ENCODE peak calls at places on chromosomes 4 and X, in four cellular contexts. W is suprapubic skin, F is AG04450, D is Panc1. Q is an unnamed sample.

GRCh38 chr4:147916351-147916750 is 184.5 kb downstream of the ARHGAP10 start:
- DNase-seq in D (no peak), F (no peak), W (no peak), Q (no peak)

GRCh38 chrX:103846395-103846794 is 14.3 kb upstream of the RAB9B start:
- DNase-seq in F (no peak), D (no peak), W (no peak), Q (no peak)

GRCh38 chrX:34893741-34894140 is 48.9 kb upstream of the FAM47B start:
- DNase-seq in W (no peak), D (no peak), F (no peak), Q (no peak)

GRCh38 chr4:76447326-76447954 is 12.4 kb downstream of the SHROOM3 start:
- DNase-seq in W (no peak), F (no peak), D (no peak), Q (no peak)

GRCh38 chrX:79325263-79325958 is 41.7 kb downstream of the ITM2A start:
- DNase-seq in D (no peak), F (no peak), W (no peak), Q (no peak)

GRCh38 chr4:74583066-74583700 is 138.2 kb downstream of the AREG start:
- DNase-seq in F (no peak), D (no peak), W (no peak), Q (no peak)

GRCh38 chrX:47637546-47638195 is 7.9 kb upstream of the CFP start:
- DNase-seq in D (no peak), W (no peak), F (no peak), Q (no peak)

GRCh38 chr4:148273501-148273986 is 168.7 kb downstream of the NR3C2 start:
- DNase-seq in D (no peak), W (no peak), F (no peak), Q (no peak)

GRCh38 chr4:108592674-108592986 is 27.7 kb upstream of the RPL34 start:
- DNase-seq in D (no peak), F (no peak), W (no peak), Q (no peak)

GRCh38 chr4:169404959-169405358 is 134.2 kb upstream of the SH3RF1 start:
- DNase-seq in F (no peak), D (no peak), W (no peak), Q (no peak)

GRCh38 chrX:110401142-110401541 is 42.5 kb downstream of the RTL9 start:
- DNase-seq in F (no peak), W (no peak), D (no peak), Q (no peak)

GRCh38 chr4:16573181-16573580 is 325.3 kb downstream of the LDB2 start:
- DNase-seq in F (no peak), D (no peak), W (no peak), Q (no peak)

GRCh38 chr4:1644906-1645657 is 39.0 kb downstream of the FAM53A start:
- DNase-seq in F (no peak), D (no peak), W (no peak), Q (no peak)

GRCh38 chr4:94457692-94458106 is 6.0 kb downstream of the PDLIM5 start:
- DNase-seq in F (no peak), W (no peak), D (no peak), Q (no peak)

GRCh38 chr4:164012396-164013027 is 518.0 kb downstream of the TMA16 start:
- DNase-seq in W (no peak), D (no peak), F (no peak), Q (no peak)

GRCh38 chr4:10050171-10051120 is 29.1 kb upstream of the SLC2A9 start:
- DNase-seq in F (no peak), D (no peak), W (no peak), Q (no peak)

GRCh38 chrX:115023139-115023538 is 5.7 kb upstream of the IL13RA2 start:
- DNase-seq in W (no peak), D (no peak), F (peak; percentile 21), Q (no peak)

GRCh38 chr4:77120888-77121508 is 36.0 kb upstream of the CCNG2 start:
- DNase-seq in W (no peak), F (no peak), D (no peak), Q (no peak)

GRCh38 chr4:172979332-172979731 is 189.3 kb upstream of the GALNT7 start:
- DNase-seq in W (no peak), D (no peak), F (no peak), Q (no peak)

GRCh38 chr4:24686866-24687672 is 102.7 kb upstream of the DHX15 start:
- DNase-seq in D (peak; percentile 8), F (no peak), W (no peak), Q (no peak)

GRCh38 chr4:24693636-24694035 is 101.7 kb upstream of the SOD3 start:
- DNase-seq in D (no peak), W (no peak), F (no peak), Q (no peak)

GRCh38 chr4:24688453-24688852 is 104.1 kb upstream of the DHX15 start:
- DNase-seq in D (no peak), F (no peak), W (no peak), Q (no peak)

GRCh38 chr4:24689212-24689611 is 104.9 kb upstream of the DHX15 start:
- DNase-seq in F (no peak), D (no peak), W (no peak), Q (no peak)

GRCh38 chr4:24690436-24690835 is 104.9 kb upstream of the SOD3 start:
- DNase-seq in F (no peak), W (no peak), D (no peak), Q (no peak)
- TF ChIP-seq CTCF in F (no peak), W (no peak), D (no peak), Q (no peak)

DNA sequence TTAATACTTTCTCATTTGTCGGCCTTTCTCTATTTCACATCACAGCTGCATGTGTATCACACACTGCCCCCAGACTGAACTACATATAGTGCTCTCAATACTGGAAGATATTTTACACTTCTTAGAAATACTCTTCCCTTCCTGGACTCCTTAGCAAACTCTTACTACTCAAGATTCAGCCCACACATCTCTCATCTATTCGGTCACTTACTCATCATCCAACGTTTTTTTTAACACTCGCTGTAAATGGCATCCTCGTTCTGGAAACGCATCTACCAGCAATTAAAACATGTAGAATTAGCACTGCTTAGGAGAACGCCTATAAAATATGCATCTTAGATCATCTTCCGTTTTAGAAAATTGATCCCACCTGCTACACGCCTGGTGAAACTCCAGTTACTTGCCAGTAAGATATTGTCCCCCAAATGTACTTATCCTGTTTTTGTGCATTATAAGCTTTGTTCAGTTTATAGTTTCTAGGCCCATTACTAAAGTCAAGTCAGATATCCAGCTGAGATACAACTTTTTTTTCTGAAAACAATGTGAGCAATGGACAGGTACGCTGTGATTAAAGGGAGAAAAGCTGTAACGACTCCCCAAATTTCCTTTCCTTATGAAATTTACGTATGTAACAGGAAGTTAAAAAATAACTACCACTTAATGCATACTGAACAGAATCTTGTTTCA is 1.0 kb downstream of the LRP2BP start:
- DNase-seq in F (no peak), D (no peak), W (no peak), Q (no peak)
- H3K4me3 ChIP-seq in F (peak overlapping the region; percentile 72), D (peak overlapping the region; percentile 68), W (peak overlapping the region; percentile 87), Q (peak overlapping the region; percentile 73)

DNA sequence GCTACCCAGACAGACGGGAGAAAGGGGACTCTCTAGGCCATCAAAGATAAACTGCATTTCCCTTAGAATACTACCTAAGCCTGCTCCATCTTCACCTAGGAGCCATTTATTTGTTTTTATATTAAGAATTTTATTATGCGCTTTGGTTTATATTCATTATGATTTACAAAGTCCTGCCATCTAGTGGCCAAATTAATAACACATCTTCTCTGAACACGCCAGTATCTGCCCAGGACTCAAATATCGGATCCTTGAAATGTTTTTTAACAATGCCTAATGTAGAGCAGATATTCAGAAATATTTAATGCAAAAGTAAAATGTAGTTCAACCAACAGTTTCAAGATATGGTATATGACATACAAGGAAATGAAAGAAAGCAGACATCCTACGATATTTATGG is 20.8 kb upstream of the PRPS2 start:
- DNase-seq in W (no peak), D (no peak), F (no peak), Q (no peak)
- TF ChIP-seq CTCF in W (peak; percentile 27), D (peak; percentile 54), F (peak; percentile 46), Q (peak; percentile 29)

DNA sequence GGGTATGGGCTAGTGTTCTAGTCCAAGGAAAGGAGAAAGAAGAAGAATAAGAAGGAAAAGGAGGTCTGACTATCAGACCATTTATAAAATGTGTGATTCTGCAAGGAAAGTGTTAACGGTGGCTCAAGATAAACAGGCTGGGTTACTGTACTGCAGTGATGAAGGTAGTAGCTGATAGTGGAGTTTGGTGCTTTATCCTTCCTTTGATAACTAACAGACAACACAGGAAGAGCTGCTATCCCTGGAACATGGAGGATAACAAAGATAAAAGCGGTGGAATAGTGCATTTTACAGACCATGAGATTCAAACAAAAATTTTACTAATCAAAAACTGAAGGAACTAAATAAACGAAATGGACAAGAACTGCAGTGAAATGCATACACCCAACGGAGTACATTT is 2.5 kb downstream of the UNC5C start:
- DNase-seq in W (no peak), F (no peak), D (no peak), Q (no peak)
- H3K4me3 ChIP-seq in W (no peak overlapping the region), F (no peak overlapping the region), D (peak overlapping the region; percentile 61), Q (no peak overlapping the region)

GRCh38 chrX:108699368-108699767 is 37.0 kb downstream of the IRS4 start:
- DNase-seq in F (no peak), W (no peak), D (peak; percentile 8), Q (no peak)
- TF ChIP-seq CTCF in F (no peak), W (no peak), D (peak; percentile 52), Q (peak; percentile 16)

GRCh38 chrX:38561951-38562719 is 793 bp downstream of the TSPAN7 start:
- DNase-seq in D (no peak), W (peak; percentile 64), F (no peak), Q (no peak)

GRCh38 chrX:38560776-38561125 is 591 bp upstream of the TSPAN7 start:
- DNase-seq in W (no peak), F (no peak), D (no peak), Q (no peak)

GRCh38 chrX:38563006-38563405 is 1.7 kb downstream of the TSPAN7 start:
- DNase-seq in D (no peak), F (no peak), W (no peak), Q (no peak)

GRCh38 chrX:38558681-38559080 is 2.7 kb upstream of the TSPAN7 start:
- DNase-seq in F (no peak), W (no peak), D (no peak), Q (no peak)

DNA sequence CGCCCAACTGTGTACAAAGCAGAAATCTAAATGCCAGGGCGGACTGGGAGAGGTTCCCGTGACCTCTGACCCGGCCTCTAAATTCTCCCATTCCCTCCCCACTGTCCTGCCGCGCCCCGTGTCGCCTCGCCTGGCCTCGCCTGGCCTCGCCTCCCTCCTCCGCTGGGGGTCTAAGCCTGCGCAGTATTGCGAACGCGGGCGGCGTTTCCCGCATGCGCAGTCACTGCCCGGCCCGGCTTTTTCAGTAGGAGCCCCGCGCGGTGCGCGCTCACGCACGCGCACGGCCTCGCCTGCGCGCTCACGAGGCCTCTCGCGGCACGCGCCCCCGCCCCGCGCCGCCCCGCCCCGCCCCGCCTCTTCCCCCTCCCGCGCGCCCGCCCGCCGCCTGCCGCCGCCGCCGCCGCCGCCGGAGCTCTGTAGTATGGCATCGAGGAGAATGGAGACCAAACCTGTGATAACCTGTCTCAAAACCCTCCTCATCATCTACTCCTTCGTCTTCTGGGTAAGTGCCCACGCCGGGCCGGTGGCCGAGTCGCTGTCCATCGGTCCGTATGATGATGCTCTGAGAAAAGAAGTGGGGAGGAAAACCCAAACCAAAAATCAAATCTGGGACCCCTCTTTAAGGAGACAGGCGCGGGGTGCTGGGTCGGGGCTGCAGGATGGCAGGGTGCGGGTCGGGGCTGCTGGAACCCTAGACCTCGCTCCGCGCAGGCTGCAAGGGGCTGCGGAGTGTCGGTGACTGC is at the start of gene TSPAN7:
- DNase-seq in D (no peak), W (peak; percentile 82), F (peak; percentile 1), Q (peak; percentile 22)
- H3K4me3 ChIP-seq in D (peak within 1 kb of the TSS; percentile 32), W (peak within 1 kb of the TSS; percentile 52), F (peak within 1 kb of the TSS; percentile 52), Q (peak within 1 kb of the TSS; percentile 49)

Q was measured in GM12864.